ENCODE peak calls at places on chromosomes 5 and 9, in four cellular contexts. J, E, L and T are unnamed samples.

GRCh38 chr5:73822989-73823339 is 197.0 kb downstream of the ARHGEF28 start:
- DNase-seq in J (peak), E (peak), L (no peak), T (no peak)

GRCh38 chr5:133229931-133230664 is 178.3 kb downstream of the HSPA4 start:
- DNase-seq in J (no peak), E (peak), L (no peak), T (no peak)

GRCh38 chr5:30808996-30809395 is 384.5 kb upstream of the CDH6 start:
- DNase-seq in J (no peak), E (peak), L (no peak), T (no peak)

GRCh38 chr5:6543346-6543730 is 89.5 kb downstream of the NSUN2 start:
- DNase-seq in J (no peak), E (no peak), L (no peak), T (no peak)

GRCh38 chr5:153490124-153491085 is at the start of gene GRIA1:
- DNase-seq in J (no peak), E (peak), L (no peak), T (no peak)

GRCh38 chr5:80569086-80569960 is 757 bp downstream of the ANKRD34B start:
- DNase-seq in J (no peak), E (no peak), L (no peak), T (no peak)

GRCh38 chr9:23278566-23278965 is 547.5 kb downstream of the ELAVL2 start:
- DNase-seq in J (no peak), E (no peak), L (no peak), T (no peak)

GRCh38 chr9:15243086-15243485 is 63.9 kb downstream of the TTC39B start:
- DNase-seq in J (no peak), E (peak), L (no peak), T (no peak)

GRCh38 chr5:6108540-6108848 is 269.9 kb downstream of the MED10 start:
- DNase-seq in J (no peak), E (no peak), L (no peak), T (no peak)

GRCh38 chr5:78640622-78641021 is 8.0 kb downstream of the LHFPL2 start:
- DNase-seq in J (peak), E (peak), L (no peak), T (peak)

GRCh38 chr5:171269717-171270116 is 39.3 kb upstream of the TLX3 start:
- DNase-seq in J (no peak), E (peak), L (no peak), T (no peak)

GRCh38 chr9:116476935-116477381 is 210.1 kb upstream of the TRIM32 start:
- DNase-seq in J (no peak), E (no peak), L (no peak), T (no peak)

GRCh38 chr9:91207481-91207888 is 154.2 kb downstream of the AUH start:
- DNase-seq in J (no peak), E (peak), L (no peak), T (no peak)

GRCh38 chr9:21031091-21031817 is at the start of gene HACD4:
- DNase-seq in J (peak), E (peak), L (no peak), T (peak)

GRCh38 chr5:141814064-141814982 is 63.9 kb downstream of the PCDH1 start:
- DNase-seq in J (peak), E (no peak), L (peak), T (no peak)

GRCh38 chr9:24342457-24342856 is 203.2 kb downstream of the IZUMO3 start:
- DNase-seq in J (no peak), E (no peak), L (no peak), T (no peak)

GRCh38 chr5:180609817-180610550 is 18.7 kb upstream of the SCGB3A1 start:
- DNase-seq in J (no peak), E (no peak), L (no peak), T (no peak)

GRCh38 chr9:88990721-88991065 is 575 bp upstream of the S1PR3 start:
- DNase-seq in J (no peak), E (no peak), L (no peak), T (no peak)

GRCh38 chr9:88988796-88989641 is 2.2 kb upstream of the S1PR3 start:
- DNase-seq in J (no peak), E (peak), L (no peak), T (no peak)

GRCh38 chr9:88991066-88992030 is at the start of gene S1PR3:
- DNase-seq in J (peak), E (no peak), L (peak), T (no peak)

GRCh38 chr9:88987646-88988045 is 3.6 kb upstream of the S1PR3 start:
- DNase-seq in J (no peak), E (no peak), L (no peak), T (no peak)

GRCh38 chr9:88989961-88990570 is 1.2 kb upstream of the S1PR3 start:
- DNase-seq in J (no peak), E (no peak), L (no peak), T (no peak)
- TF ChIP-seq SMC3 in J (no peak), E (no peak), L (no peak), T (no peak)

GRCh38 chr5:103891151-103891550 is 328.6 kb upstream of the NUDT12 start:
- DNase-seq in J (no peak), E (no peak), L (no peak), T (no peak)
- TF ChIP-seq SMC3 in J (no peak), E (no peak), L (no peak), T (no peak)

DNA sequence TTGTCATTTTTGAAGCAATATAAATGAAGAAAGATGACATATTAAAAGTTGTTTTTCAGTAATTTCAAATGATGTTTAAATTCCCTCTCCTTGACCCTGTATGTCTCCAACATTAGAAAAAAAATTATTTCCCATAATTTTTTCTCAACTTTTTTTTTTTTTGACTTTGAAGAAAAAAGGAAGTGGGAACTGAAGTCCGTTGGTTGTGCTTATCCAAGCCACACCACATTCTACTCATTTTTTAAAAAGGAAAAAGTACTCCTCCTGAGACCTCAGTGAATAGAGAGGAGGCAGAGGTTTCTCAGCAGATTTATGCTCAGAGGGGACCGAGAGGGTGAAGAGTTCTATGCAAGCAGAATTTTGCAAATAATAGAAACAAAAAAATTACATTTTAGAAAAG is 123.3 kb downstream of the PCSK5 start:
- DNase-seq in J (no peak), E (no peak), L (no peak), T (no peak)
- TF ChIP-seq SMC3 in J (no peak), E (no peak), L (no peak), T (no peak)

GRCh38 chr9:119268985-119269384 is 100.2 kb downstream of the BRINP1 start:
- DNase-seq in J (no peak), E (no peak), L (no peak), T (no peak)

GRCh38 chr9:119278138-119278537 is 91.1 kb downstream of the BRINP1 start:
- DNase-seq in J (no peak), E (no peak), L (no peak), T (no peak)

GRCh38 chr9:119272500-119273211 is 96.6 kb downstream of the BRINP1 start:
- DNase-seq in J (no peak), E (no peak), L (no peak), T (no peak)

GRCh38 chr9:119273325-119273904 is 95.8 kb downstream of the BRINP1 start:
- DNase-seq in J (no peak), E (no peak), L (no peak), T (no peak)

GRCh38 chr9:119273984-119274665 is 95.1 kb downstream of the BRINP1 start:
- DNase-seq in J (no peak), E (no peak), L (no peak), T (no peak)
- TF ChIP-seq SMC3 in J (no peak), E (no peak), L (no peak), T (no peak)

GRCh38 chr5:33371660-33372059 is 69.1 kb upstream of the TARS1 start:
- DNase-seq in J (no peak), E (peak), L (no peak), T (no peak)
- TF ChIP-seq SMC3 in J (no peak), E (no peak), L (no peak), T (no peak)

GRCh38 chr5:143055596-143056330 is 285.6 kb downstream of the ARHGAP26 start:
- DNase-seq in J (no peak), E (peak), L (no peak), T (no peak)

GRCh38 chr5:143056331-143056689 is 286.1 kb downstream of the ARHGAP26 start:
- DNase-seq in J (no peak), E (peak), L (no peak), T (no peak)

GRCh38 chr5:143053780-143054179 is 283.6 kb downstream of the ARHGAP26 start:
- DNase-seq in J (no peak), E (no peak), L (no peak), T (no peak)

GRCh38 chr5:143052967-143053682 is 282.9 kb downstream of the ARHGAP26 start:
- DNase-seq in J (no peak), E (no peak), L (no peak), T (no peak)

DNA sequence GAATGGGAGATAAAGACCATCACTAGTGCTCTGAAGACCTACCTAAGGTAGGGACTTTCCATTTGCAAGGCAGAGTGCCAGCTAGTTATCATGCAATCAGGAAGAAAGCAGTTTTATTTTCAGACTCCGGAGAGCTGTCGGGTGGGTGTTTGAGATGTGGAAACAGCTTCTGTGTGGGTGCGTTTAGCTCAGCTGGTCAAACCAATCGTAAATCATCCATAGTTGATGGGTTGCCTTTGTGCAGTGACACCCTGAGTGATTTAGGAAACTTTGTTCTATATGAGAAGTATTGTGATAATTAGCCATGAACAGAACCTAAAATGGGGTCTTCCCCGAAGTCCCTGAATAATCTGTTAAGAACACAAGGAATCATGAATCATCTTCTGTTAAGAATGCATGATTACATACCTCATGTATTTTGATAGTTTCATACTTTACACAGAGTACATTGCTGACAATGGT is 284.3 kb downstream of the ARHGAP26 start:
- DNase-seq in J (no peak), E (peak), L (no peak), T (peak)
- TF ChIP-seq SMC3 in J (no peak), E (no peak), L (no peak), T (peak)

DNA sequence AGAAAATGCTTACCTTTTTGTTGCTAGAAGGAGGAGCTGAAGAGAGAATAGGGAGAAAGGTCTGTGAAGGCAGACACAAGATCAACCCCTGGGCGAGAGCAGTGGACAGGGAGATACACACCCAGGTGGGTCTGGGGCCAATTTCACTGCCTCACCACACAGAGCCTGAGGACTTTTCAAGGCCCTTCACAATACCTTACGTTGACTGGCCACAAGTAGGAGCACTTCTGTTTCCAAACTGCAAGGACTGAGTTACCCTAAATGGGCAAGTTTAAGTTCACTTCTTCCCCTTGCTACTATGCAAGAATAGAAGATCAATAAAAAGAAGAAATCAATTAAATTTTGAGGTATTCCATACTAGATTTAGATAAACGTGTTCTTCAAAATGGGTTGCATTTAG is 174.5 kb upstream of the SLC12A2 start:
- DNase-seq in J (peak), E (peak), L (peak), T (no peak)
- TF ChIP-seq SMC3 in J (peak), E (peak), L (peak), T (peak)

DNA sequence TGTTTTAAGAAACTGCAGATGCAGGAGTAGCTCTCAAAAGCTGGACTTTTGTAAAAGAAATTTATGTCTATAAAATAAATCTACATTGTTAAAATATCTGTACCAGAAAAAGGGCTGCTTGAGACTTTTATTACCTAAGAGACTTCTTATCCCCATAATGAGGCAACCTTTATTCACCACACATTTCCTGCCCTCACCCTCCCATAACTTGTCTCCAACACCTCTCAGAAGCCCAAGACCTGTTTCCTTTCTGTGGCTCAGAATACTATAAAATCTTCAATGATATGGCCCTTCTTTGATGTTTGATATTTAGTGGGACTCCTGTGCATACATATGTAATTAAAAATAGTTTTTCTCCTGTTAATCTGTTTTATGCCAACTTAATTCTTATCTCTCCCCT is 141.5 kb upstream of the FER start:
- DNase-seq in J (no peak), E (no peak), L (no peak), T (no peak)
- TF ChIP-seq SMC3 in J (no peak), E (no peak), L (no peak), T (no peak)